ENCODE peak calls at places on chromosomes 11 and 22, in four cellular contexts. H is tibial artery; L is HL-60; R is CD8-positive, alpha-beta T cell. S is an unnamed sample.

GRCh38 chr11:85948884-85949283 is 93.7 kb downstream of the CCDC83 start:
- DNase-seq in H (no peak), R (no peak), L (no peak), S (no peak)

GRCh38 chr11:2510626-2511402 is 66.0 kb downstream of the KCNQ1 start:
- DNase-seq in R (no peak), L (no peak), H (peak; percentile 20), S (peak; percentile 0)

GRCh38 chr11:28674432-28675076 is 566.4 kb downstream of the METTL15 start:
- DNase-seq in H (no peak), L (no peak), R (no peak), S (peak; percentile 34)

GRCh38 chr22:21816787-21817496 is 50.5 kb downstream of the MAPK1 start:
- DNase-seq in H (no peak), L (peak; percentile 92), R (no peak), S (peak; percentile 60)

GRCh38 chr11:19267567-19267966 is 26.8 kb upstream of the E2F8 start:
- DNase-seq in L (no peak), H (no peak), R (no peak), S (no peak)

GRCh38 chr11:38791346-38791961 is 2193.4 kb upstream of the RAG2 start:
- DNase-seq in H (no peak), L (peak; percentile 54), R (no peak), S (peak; percentile 81)

GRCh38 chr22:46113910-46114517 is 36.3 kb upstream of the PPARA start:
- DNase-seq in L (no peak), H (no peak), R (no peak), S (no peak)

GRCh38 chr22:37848587-37849088 is 581 bp upstream of the EIF3L start:
- DNase-seq in R (no peak), H (no peak), L (peak; percentile 54), S (no peak)

GRCh38 chr11:11798586-11799438 is 43.0 kb upstream of the USP47 start:
- DNase-seq in H (peak; percentile 71), L (peak; percentile 72), R (peak; percentile 57), S (peak; percentile 82)

GRCh38 chr11:95516786-95517185 is 272.8 kb downstream of the FAM76B start:
- DNase-seq in L (no peak), H (no peak), R (no peak), S (no peak)

GRCh38 chr22:36776722-36777121 is 803 bp upstream of the IFT27 start:
- DNase-seq in H (no peak), R (no peak), L (no peak), S (peak; percentile 16)

GRCh38 chr22:20885557-20886323 is 26.9 kb downstream of the SNAP29 start:
- DNase-seq in H (peak; percentile 75), R (peak; percentile 18), L (peak; percentile 85), S (peak; percentile 86)

GRCh38 chr22:45934659-45935341 is 42.2 kb downstream of the WNT7B start:
- DNase-seq in R (no peak), L (no peak), H (no peak), S (peak; percentile 32)

GRCh38 chr11:1574256-1575242 is 2.5 kb upstream of the DUSP8 start:
- DNase-seq in R (peak; percentile 48), H (peak; percentile 41), L (peak; percentile 30), S (peak; percentile 72)

GRCh38 chr22:22870577-22871398 is 16.8 kb upstream of the IGLL5 start:
- DNase-seq in L (no peak), H (no peak), R (no peak), S (no peak)

GRCh38 chr22:45476814-45477213 is 25.9 kb upstream of the FBLN1 start:
- DNase-seq in H (no peak), R (no peak), L (no peak), S (no peak)

GRCh38 chr22:35842954-35843353 is 125.3 kb downstream of the APOL5 start:
- DNase-seq in L (peak; percentile 14), R (no peak), H (no peak), S (no peak)

GRCh38 chr11:125939081-125939521 is 6.7 kb upstream of the VSIG10L2 start:
- DNase-seq in L (no peak), R (no peak), H (no peak), S (peak; percentile 29)

GRCh38 chr11:119696378-119697157 is 32.4 kb downstream of the NECTIN1 start:
- DNase-seq in H (no peak), L (no peak), R (no peak), S (no peak)

GRCh38 chr11:122843281-122844150 is 5.2 kb downstream of the CRTAM start:
- DNase-seq in R (peak; percentile 32), L (no peak), H (no peak), S (no peak)

GRCh38 chr11:124174001-124174400 is 9.1 kb upstream of the OR10D3 start:
- DNase-seq in R (no peak), L (no peak), H (no peak), S (peak; percentile 74)

GRCh38 chr11:114880458-114880857 is 202.1 kb downstream of the NXPE2 start:
- DNase-seq in H (no peak), R (no peak), L (no peak), S (no peak)

GRCh38 chr11:9060700-9061111 is 30.7 kb downstream of the SCUBE2 start:
- DNase-seq in R (no peak), L (peak; percentile 29), H (no peak), S (no peak)

GRCh38 chr11:45593992-45594391 is 71.4 kb downstream of the CHST1 start:
- DNase-seq in L (no peak), R (no peak), H (no peak), S (no peak)